ENCODE peak calls at places on chromosomes 3 and 15, in eight cellular contexts. H, T, G, W, J, D, I and R are unnamed samples. For H3K4me1, the result is how much of the 10 kb centered on the place peaks cover.

GRCh38 chr3:158103131-158103955 is 2.9 kb downstream of the SHOX2 start:
- DNase-seq in I (peak), T (peak), J (peak), D (no peak), W (no peak), G (no peak), H (no peak), R (no peak)

GRCh38 chr3:29772436-29772835 is 491.6 kb downstream of the RBMS3 start:
- DNase-seq in W (no peak), H (no peak), I (no peak), G (no peak), T (no peak), D (no peak), J (no peak), R (no peak)

GRCh38 chr3:57131210-57131588 is 34.0 kb downstream of the IL17RD start:
- DNase-seq in D (no peak), H (no peak), I (no peak), T (no peak), J (no peak), G (no peak), W (no peak), R (no peak)

GRCh38 chr3:184750684-184751083 is 38.8 kb upstream of the MAGEF1 start:
- DNase-seq in I (peak), J (no peak), T (peak), G (no peak), D (no peak), H (no peak), W (no peak), R (no peak)

GRCh38 chr3:119498188-119498987 is at the start of gene TIMMDC1:
- DNase-seq in D (peak), T (peak), G (peak), I (peak), W (peak), J (peak), H (peak), R (peak)

GRCh38 chr15:63856711-63857458 is 23.1 kb upstream of the HERC1 start:
- DNase-seq in I (no peak), G (no peak), W (no peak), H (no peak), T (no peak), D (no peak), J (no peak), R (peak)

GRCh38 chr15:61736792-61737191 is 323.5 kb downstream of the VPS13C start:
- DNase-seq in J (no peak), W (no peak), H (no peak), T (no peak), D (no peak), I (no peak), G (no peak), R (no peak)

GRCh38 chr15:33460166-33460805 is 149.5 kb downstream of the RYR3 start:
- DNase-seq in W (no peak), I (no peak), H (no peak), G (no peak), T (no peak), J (no peak), D (no peak), R (peak)

GRCh38 chr3:150073513-150073912 is 102.8 kb upstream of the PFN2 start:
- DNase-seq in I (no peak), H (no peak), D (no peak), T (no peak), W (no peak), J (no peak), G (no peak), R (peak)

GRCh38 chr15:101813803-101814534 is 2.0 kb downstream of the OR4F15 start:
- DNase-seq in D (no peak), J (no peak), H (no peak), G (no peak), T (no peak), W (no peak), I (no peak), R (no peak)

GRCh38 chr3:162507397-162507796 is 1010.8 kb downstream of the OTOL1 start:
- DNase-seq in G (no peak), J (no peak), H (no peak), T (no peak), I (no peak), W (no peak), D (no peak), R (no peak)

GRCh38 chr3:141326626-141327025 is 41.7 kb upstream of the ZBTB38 start:
- DNase-seq in G (no peak), T (no peak), D (no peak), J (no peak), H (no peak), W (no peak), I (no peak), R (no peak)

GRCh38 chr15:70265466-70265978 is 167.8 kb upstream of the TLE3 start:
- DNase-seq in D (no peak), I (no peak), W (no peak), G (no peak), H (no peak), T (no peak), J (no peak), R (no peak)

GRCh38 chr15:57259511-57260143 is 116.7 kb upstream of the CGNL1 start:
- DNase-seq in D (no peak), T (no peak), J (no peak), W (no peak), G (no peak), I (no peak), H (peak), R (no peak)

GRCh38 chr3:14322667-14323295 is 79.6 kb upstream of the SLC6A6 start:
- DNase-seq in W (no peak), D (no peak), T (no peak), I (no peak), G (no peak), H (no peak), J (no peak), R (no peak)

GRCh38 chr3:182861345-182861744 is 68.0 kb downstream of the ATP11B start:
- DNase-seq in H (no peak), J (no peak), G (no peak), T (no peak), W (no peak), D (no peak), I (no peak), R (peak)

GRCh38 chr15:63677778-63678177 is 80.6 kb downstream of the FBXL22 start:
- DNase-seq in H (no peak), D (no peak), W (no peak), T (peak), G (no peak), J (peak), I (peak), R (no peak)

GRCh38 chr15:98342911-98343310 is 305.4 kb upstream of the IGF1R start:
- DNase-seq in J (no peak), W (no peak), H (no peak), D (no peak), G (no peak), I (no peak), T (no peak), R (no peak)

GRCh38 chr15:80940851-80941250 is 48.8 kb downstream of the MESD start:
- DNase-seq in D (no peak), J (no peak), T (no peak), W (no peak), G (no peak), H (no peak), I (no peak), R (no peak)

GRCh38 chr15:73226064-73226463 is 142.7 kb downstream of the HCN4 start:
- DNase-seq in H (no peak), T (no peak), I (no peak), J (no peak), W (no peak), D (no peak), G (no peak), R (no peak)

GRCh38 chr3:182292586-182292985 is 500.7 kb upstream of the ATP11B start:
- DNase-seq in H (no peak), D (no peak), G (no peak), T (no peak), J (no peak), W (no peak), I (no peak), R (no peak)

GRCh38 chr3:102577390-102577789 is 142.6 kb downstream of the ZPLD1 start:
- DNase-seq in I (no peak), G (no peak), T (no peak), D (no peak), J (no peak), H (no peak), W (no peak), R (no peak)

GRCh38 chr15:60128000-60128376 is 123.9 kb downstream of the FOXB1 start:
- DNase-seq in W (no peak), I (no peak), T (peak), D (peak), H (no peak), J (no peak), G (no peak), R (no peak)

GRCh38 chr3:155853214-155854146 is 747 bp downstream of the SLC33A1 start:
- DNase-seq in H (peak), J (peak), D (no peak), T (no peak), I (no peak), W (peak), G (peak), R (no peak)

GRCh38 chr3:151047636-151048035 is 37.8 kb upstream of the MED12L start:
- DNase-seq in D (no peak), H (no peak), W (no peak), T (no peak), G (no peak), J (no peak), I (no peak), R (peak)

GRCh38 chr3:105594219-105594618 is 227.5 kb downstream of the ALCAM start:
- DNase-seq in T (no peak), W (no peak), I (no peak), G (no peak), J (no peak), D (no peak), H (no peak), R (peak)

GRCh38 chr3:27454461-27454860 is 29.7 kb downstream of the SLC4A7 start:
- DNase-seq in D (no peak), W (no peak), J (no peak), T (no peak), H (no peak), I (no peak), G (no peak), R (no peak)

GRCh38 chr3:27454914-27455313 is 29.3 kb downstream of the SLC4A7 start:
- DNase-seq in W (peak), H (no peak), D (no peak), I (no peak), G (no peak), J (no peak), T (no peak), R (no peak)

GRCh38 chr3:27451261-27451660 is 32.9 kb downstream of the SLC4A7 start:
- DNase-seq in G (no peak), H (no peak), I (no peak), D (no peak), J (no peak), T (no peak), W (no peak), R (no peak)

GRCh38 chr3:27451845-27452244 is 32.3 kb downstream of the SLC4A7 start:
- DNase-seq in G (no peak), D (no peak), J (no peak), T (no peak), I (no peak), W (no peak), H (no peak), R (no peak)

DNA sequence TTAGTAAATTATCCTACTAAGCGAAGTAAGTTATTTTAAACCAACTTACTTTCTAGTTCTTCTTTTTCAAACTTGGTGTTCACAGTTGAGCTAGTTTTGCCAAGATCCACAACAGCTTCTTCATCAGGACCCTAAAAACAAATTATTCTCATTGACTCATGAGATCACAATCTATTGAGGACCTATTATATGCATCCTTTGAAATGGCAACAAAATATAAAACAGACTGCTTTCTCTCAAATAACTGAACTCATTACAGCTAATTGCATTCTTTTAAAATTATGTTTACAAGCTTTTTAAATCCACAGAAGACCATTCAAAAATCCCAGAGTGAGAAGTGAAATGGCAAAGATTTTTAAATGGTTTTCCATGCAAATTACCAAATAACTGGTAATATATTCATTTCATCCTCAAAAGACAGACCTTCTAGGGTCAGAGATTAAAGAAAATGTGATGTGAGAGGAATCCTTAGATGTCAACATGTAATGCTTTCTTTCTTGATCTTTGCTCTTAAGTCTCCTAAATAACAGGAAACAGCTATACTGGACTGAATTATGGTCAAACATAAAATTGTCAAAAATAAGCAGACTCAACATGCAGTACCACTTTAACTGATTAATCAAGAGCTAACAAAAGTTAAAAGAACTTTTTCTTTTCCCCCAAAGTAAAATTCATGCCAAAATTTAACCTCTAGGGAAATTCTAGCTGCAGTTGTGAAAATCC is 31.7 kb downstream of the SLC4A7 start:
- DNase-seq in H (no peak), W (no peak), G (no peak), J (no peak), T (no peak), D (no peak), I (no peak), R (no peak)
- H3K4me1 ChIP-seq in H (under half), W (under half), G (under half), J (under half), T (under half), D (under half), I (under half), R (under half)

GRCh38 chr3:71050521-71051258 is 532.8 kb downstream of the FOXP1 start:
- DNase-seq in H (no peak), W (peak), T (no peak), J (no peak), D (no peak), I (no peak), G (no peak), R (no peak)
- H3K4me1 ChIP-seq in H (under half), W (half or more), T (under half), J (under half), D (under half), I (under half), G (half or more), R (under half)

DNA sequence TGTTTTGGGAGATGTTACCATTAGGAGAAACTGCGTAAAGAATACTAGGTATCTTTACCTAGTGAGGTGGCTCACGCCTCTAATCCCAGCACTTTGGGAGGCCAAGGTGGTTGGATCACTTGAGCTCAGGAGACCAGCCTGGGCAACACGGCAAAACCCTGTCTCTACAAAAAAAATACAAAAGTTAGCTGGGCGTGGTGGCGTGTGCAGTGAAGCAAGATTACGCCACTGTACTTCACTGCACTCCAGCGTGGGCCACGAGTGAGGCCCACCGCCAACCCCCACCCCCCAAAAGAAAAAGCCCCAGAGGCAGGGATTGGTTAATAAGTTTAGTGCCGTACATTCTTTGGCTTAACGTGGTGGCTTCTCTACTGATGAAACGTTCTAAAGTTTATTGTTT is 23.5 kb downstream of the TRIM71 start:
- DNase-seq in G (no peak), H (no peak), D (no peak), T (no peak), J (no peak), I (no peak), W (no peak), R (no peak)
- H3K4me1 ChIP-seq in G (under half), H (half or more), D (under half), T (under half), J (under half), I (under half), W (under half), R (under half)

DNA sequence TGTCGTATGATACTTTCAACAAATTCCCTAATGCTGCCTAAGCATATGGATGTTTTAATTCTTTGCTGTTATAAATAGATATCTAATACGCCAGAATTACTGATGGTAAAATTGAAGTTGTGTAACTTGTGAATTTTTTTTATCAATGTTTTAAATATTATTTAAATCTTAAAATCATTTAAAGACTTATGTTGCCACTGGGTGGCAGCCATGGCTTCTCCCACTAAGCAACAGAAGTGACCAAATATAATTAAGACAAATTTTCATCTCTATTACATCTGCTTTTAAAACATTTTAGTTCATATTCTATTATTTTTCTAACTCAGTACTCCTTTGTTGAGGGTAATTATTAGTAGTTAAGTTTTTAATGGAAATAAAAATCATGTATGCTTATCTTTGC is 8.1 kb upstream of the IL20RB start:
- DNase-seq in G (no peak), I (no peak), W (no peak), H (no peak), D (no peak), T (no peak), J (no peak), R (no peak)
- H3K4me1 ChIP-seq in G (under half), I (under half), W (under half), H (under half), D (under half), T (under half), J (under half), R (under half)

DNA sequence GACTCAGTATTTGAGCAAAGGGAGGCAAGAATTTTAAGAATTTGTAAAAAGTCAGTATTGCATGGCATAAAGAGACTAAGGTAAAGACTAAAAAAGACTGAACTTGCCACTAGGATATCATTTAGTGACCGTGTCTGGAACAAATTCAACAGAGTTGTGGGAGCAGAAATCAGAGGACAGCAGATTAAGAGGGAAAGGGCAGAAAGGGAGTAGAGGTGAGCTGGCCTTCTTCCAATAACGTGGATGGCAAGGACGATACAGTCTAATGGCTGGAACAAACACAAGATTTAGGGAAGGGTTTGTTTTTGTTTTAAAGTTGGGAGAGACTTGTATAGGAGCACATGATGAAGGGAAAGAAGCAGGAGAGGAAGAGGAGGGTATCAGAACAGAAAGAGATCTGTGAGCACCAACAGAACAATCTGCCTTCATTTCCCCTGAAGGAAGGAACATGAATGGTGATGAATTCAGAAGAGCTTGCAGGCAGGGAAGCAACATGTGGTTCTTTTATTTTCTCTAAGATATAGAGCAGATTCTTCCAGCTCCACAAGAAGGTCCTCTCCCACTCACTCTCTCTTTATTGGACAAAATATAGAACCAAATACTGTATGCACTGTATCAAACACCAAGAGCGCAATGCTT is 8.6 kb downstream of the VGLL4 start:
- DNase-seq in I (no peak), T (no peak), H (no peak), G (no peak), D (no peak), W (no peak), J (no peak), R (no peak)
- H3K4me1 ChIP-seq in I (under half), T (half or more), H (under half), G (under half), D (under half), W (half or more), J (half or more), R (under half)

GRCh38 chr15:74383695-74384565 is 16.5 kb upstream of the CYP11A1 start:
- DNase-seq in H (no peak), D (no peak), J (peak), I (no peak), G (no peak), W (no peak), T (no peak), R (peak)
- H3K4me1 ChIP-seq in H (under half), D (under half), J (under half), I (under half), G (under half), W (under half), T (under half), R (under half)

GRCh38 chr3:99505200-99505599 is 133.2 kb upstream of the COL8A1 start:
- DNase-seq in T (no peak), H (no peak), G (no peak), J (no peak), W (no peak), I (no peak), D (no peak), R (no peak)
- H3K4me1 ChIP-seq in T (under half), H (under half), G (under half), J (under half), W (under half), I (under half), D (under half), R (under half)

GRCh38 chr15:85472349-85472748 is 91.9 kb downstream of the AKAP13 start:
- DNase-seq in J (no peak), G (no peak), D (no peak), T (no peak), H (no peak), W (no peak), I (no peak), R (no peak)
- H3K4me1 ChIP-seq in J (under half), G (under half), D (under half), T (under half), H (under half), W (under half), I (under half), R (under half)